ENCODE peak calls at places on chromosome 7, in ten cellular contexts. X is right lobe of liver, M is left ventricle myocardium inferior, T is heart right ventricle, N is pancreas, B is IMR-90, A is A549, G is cardiac muscle cell, L is psoas muscle, R is neural progenitor cell. K is an unnamed sample.

GRCh38 chr7:151696738-151697514 is 177.2 kb upstream of the RHEB start:
- DNase-seq in X (peak; percentile 95), M (peak; percentile 16), T (no peak), N (no peak), B (no peak), A (peak; percentile 71), G (no peak), L (no peak), R (peak; percentile 47), K (peak; percentile 35)

GRCh38 chr7:159140170-159140910 is 4.3 kb downstream of the VIPR2 start:
- DNase-seq in X (no peak), M (no peak), T (no peak), N (no peak), B (no peak), A (no peak), G (no peak), L (no peak), R (no peak), K (peak; percentile 51)

GRCh38 chr7:94382155-94382554 is 12.5 kb upstream of the COL1A2 start:
- DNase-seq in X (no peak), M (no peak), T (no peak), N (no peak), B (peak; percentile 69), A (no peak), G (no peak), L (no peak), R (no peak), K (no peak)

GRCh38 chr7:103487419-103487818 is 41.4 kb upstream of the SLC26A5 start:
- DNase-seq in X (no peak), M (no peak), T (no peak), N (no peak), B (no peak), A (no peak), G (no peak), L (no peak), R (no peak), K (peak; percentile 60)

GRCh38 chr7:142359694-142360279 is 101.9 kb upstream of the PRSS58 start:
- DNase-seq in X (no peak), M (no peak), T (no peak), N (no peak), B (no peak), A (no peak), G (peak; percentile 24), L (no peak), R (no peak), K (no peak)

GRCh38 chr7:157136372-157136771 is 2.4 kb upstream of the UBE3C start:
- DNase-seq in X (no peak), M (no peak), T (no peak), N (no peak), B (peak; percentile 94), A (peak; percentile 49), G (peak; percentile 92), L (no peak), R (no peak), K (no peak)

GRCh38 chr7:112462236-112462635 is 12.0 kb downstream of the IFRD1 start:
- DNase-seq in X (peak; percentile 65), M (no peak), T (no peak), N (no peak), B (peak; percentile 63), A (no peak), G (peak; percentile 96), L (no peak), R (no peak), K (peak; percentile 84)

GRCh38 chr7:105775580-105775979 is 100.8 kb downstream of the ATXN7L1 start:
- DNase-seq in X (no peak), M (no peak), T (no peak), N (no peak), B (no peak), A (no peak), G (no peak), L (no peak), R (no peak), K (no peak)

GRCh38 chr7:1853619-1854520 is 183.8 kb downstream of the ELFN1 start:
- DNase-seq in X (peak; percentile 75), M (peak; percentile 8), T (peak; percentile 6), N (peak; percentile 25), B (no peak), A (no peak), G (no peak), L (peak; percentile 2), R (peak; percentile 2), K (no peak)

GRCh38 chr7:43461349-43462024 is 121.4 kb upstream of the STK17A start:
- DNase-seq in X (no peak), M (no peak), T (no peak), N (no peak), B (no peak), A (no peak), G (no peak), L (no peak), R (no peak), K (no peak)

GRCh38 chr7:35697414-35698175 is 2.7 kb upstream of the HERPUD2 start:
- DNase-seq in X (no peak), M (no peak), T (no peak), N (no peak), B (peak; percentile 71), A (no peak), G (peak; percentile 67), L (no peak), R (no peak), K (no peak)

GRCh38 chr7:24475573-24475972 is 97.7 kb upstream of the PALS2 start:
- DNase-seq in X (no peak), M (no peak), T (no peak), N (no peak), B (no peak), A (no peak), G (no peak), L (no peak), R (no peak), K (no peak)

GRCh38 chr7:70706698-70707097 is 425.2 kb upstream of the GALNT17 start:
- DNase-seq in X (no peak), M (no peak), T (no peak), N (no peak), B (no peak), A (no peak), G (no peak), L (no peak), R (no peak), K (no peak)

GRCh38 chr7:130143334-130143732 is 61.9 kb downstream of the TMEM209 start:
- DNase-seq in X (no peak), M (no peak), T (no peak), N (no peak), B (no peak), A (no peak), G (no peak), L (no peak), R (no peak), K (no peak)
- H3K27ac ChIP-seq in X (no peak overlapping the region), M (no peak overlapping the region), T (no peak overlapping the region), N (peak overlapping the region; percentile 87), B (no peak overlapping the region), A (no peak overlapping the region), G (no peak overlapping the region), L (no peak overlapping the region), R (no peak overlapping the region), K (no peak overlapping the region)

DNA sequence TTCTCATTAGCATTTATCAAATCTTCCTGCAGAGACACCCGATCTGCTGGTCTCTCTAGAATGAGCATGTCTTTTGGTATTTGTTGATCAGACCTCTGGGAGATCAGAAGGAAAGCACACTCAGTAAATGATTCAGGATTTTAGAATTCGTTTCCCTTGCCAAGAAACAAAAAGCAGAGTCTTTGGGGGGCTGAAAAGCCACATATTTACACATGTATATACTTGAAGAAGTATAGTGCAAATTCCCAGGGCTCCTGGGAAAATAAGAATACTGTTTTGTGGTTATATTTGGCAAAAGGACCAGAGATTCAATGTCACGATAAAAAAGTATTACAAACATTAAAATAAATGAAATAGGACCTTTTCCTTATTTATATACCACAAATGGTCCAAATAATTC is 100.2 kb downstream of the AGMO start:
- DNase-seq in X (no peak), M (no peak), T (no peak), N (no peak), B (peak; percentile 87), A (no peak), G (peak; percentile 87), L (no peak), R (no peak), K (no peak)
- H3K4me1 ChIP-seq in X (no peaks in the 10 kb centered on the region), M (peaks cover 56% of the 10 kb centered on the region), T (peaks cover 65% of the 10 kb centered on the region), N (no peaks in the 10 kb centered on the region), B (peaks cover 7% of the 10 kb centered on the region), A (no peaks in the 10 kb centered on the region), G (no peaks in the 10 kb centered on the region), L (peaks cover 12% of the 10 kb centered on the region), R (no peaks in the 10 kb centered on the region), K (no peaks in the 10 kb centered on the region)

DNA sequence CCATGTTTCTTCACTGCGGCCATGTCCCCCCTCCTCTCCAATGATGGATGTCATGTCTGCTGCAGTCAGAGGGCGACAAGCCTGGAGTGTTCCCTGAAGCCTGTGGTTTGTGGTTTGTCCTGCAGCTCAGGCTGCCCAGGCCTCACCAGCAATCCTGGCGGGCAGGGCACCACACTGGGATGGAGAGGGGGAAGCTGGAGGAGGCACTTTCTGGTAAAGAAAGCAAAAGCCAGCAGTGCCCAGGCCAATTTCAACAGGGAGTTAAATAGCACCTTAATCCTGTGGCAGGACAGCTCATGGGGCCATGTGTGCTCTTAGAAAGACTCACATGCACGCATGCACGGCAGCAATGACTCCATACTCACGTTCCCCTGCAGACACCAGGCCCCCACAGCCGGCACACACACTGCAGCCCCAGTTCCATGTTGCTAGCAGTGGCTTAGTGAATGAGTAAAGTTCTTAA is 158.3 kb downstream of the EGFR start:
- DNase-seq in X (no peak), M (no peak), T (no peak), N (no peak), B (no peak), A (no peak), G (no peak), L (no peak), R (no peak), K (no peak)
- TF ChIP-seq CTCF in X (no peak), M (no peak), T (no peak), N (no peak), B (no peak), A (no peak), G (no peak), L (no peak), R (no peak), K (no peak)

GRCh38 chr7:51290702-51291290 is 25.8 kb downstream of the COBL start:
- DNase-seq in X (no peak), M (no peak), T (no peak), N (no peak), B (no peak), A (no peak), G (no peak), L (no peak), R (no peak), K (no peak)

GRCh38 chr7:51292596-51292995 is 24.0 kb downstream of the COBL start:
- DNase-seq in X (no peak), M (no peak), T (no peak), N (no peak), B (no peak), A (no peak), G (no peak), L (no peak), R (peak; percentile 48), K (no peak)

GRCh38 chr7:51289608-51290370 is 26.8 kb downstream of the COBL start:
- DNase-seq in X (no peak), M (no peak), T (no peak), N (no peak), B (no peak), A (no peak), G (no peak), L (no peak), R (no peak), K (no peak)

GRCh38 chr7:51286392-51286791 is 30.2 kb downstream of the COBL start:
- DNase-seq in X (no peak), M (no peak), T (no peak), N (no peak), B (no peak), A (no peak), G (no peak), L (no peak), R (no peak), K (no peak)

GRCh38 chr7:51288896-51289607 is 27.6 kb downstream of the COBL start:
- DNase-seq in X (no peak), M (no peak), T (no peak), N (no peak), B (no peak), A (no peak), G (no peak), L (no peak), R (no peak), K (no peak)
- H3K27ac ChIP-seq in X (no peak overlapping the region), M (peak overlapping the region; percentile 88), T (peak overlapping the region; percentile 84), N (peak overlapping the region; percentile 44), B (no peak overlapping the region), A (no peak overlapping the region), G (peak overlapping the region; percentile 14), L (peak overlapping the region; percentile 87), R (no peak overlapping the region), K (peak overlapping the region; percentile 48)